ENCODE peak calls at places on chromosomes 1 and 21, in five cellular contexts. C, Z, Y, G and M are unnamed samples.
A peak's percentile ranks its signal among the peaks of the same experiment; 100 is the strongest.

GRCh38 chr1:181088079-181089016 is at the start of gene IER5:
- DNase-seq in C (peak; percentile 99), Z (peak; percentile 97), Y (peak; percentile 95), G (peak; percentile 97), M (peak; percentile 96)

GRCh38 chr21:34279285-34279684 is 84.5 kb upstream of the KCNE2 start:
- DNase-seq in C (no peak), Z (no peak), Y (no peak), G (no peak), M (no peak)

GRCh38 chr1:15406911-15407559 is 2.7 kb upstream of the EFHD2 start:
- DNase-seq in C (no peak), Z (no peak), Y (peak; percentile 86), G (peak; percentile 60), M (no peak)

GRCh38 chr1:46804027-46804889 is 5.4 kb downstream of the CYP4B1 start:
- DNase-seq in C (no peak), Z (no peak), Y (no peak), G (no peak), M (no peak)

GRCh38 chr1:160258177-160258798 is 4.1 kb downstream of the DCAF8 start:
- DNase-seq in C (no peak), Z (no peak), Y (no peak), G (no peak), M (no peak)

GRCh38 chr1:27322569-27323116 is 680 bp downstream of the TMEM222 start:
- DNase-seq in C (no peak), Z (no peak), Y (no peak), G (no peak), M (no peak)

GRCh38 chr1:63317007-63317813 is 5.2 kb upstream of the FOXD3 start:
- DNase-seq in C (peak; percentile 94), Z (peak; percentile 93), Y (peak; percentile 41), G (peak; percentile 36), M (peak; percentile 65)

GRCh38 chr1:230790026-230790425 is 42.8 kb downstream of the CAPN9 start:
- DNase-seq in C (no peak), Z (no peak), Y (no peak), G (no peak), M (no peak)

GRCh38 chr1:2962061-2962460 is 59.2 kb upstream of the ACTRT2 start:
- DNase-seq in C (no peak), Z (no peak), Y (no peak), G (no peak), M (no peak)

GRCh38 chr1:200022239-200022804 is 5.2 kb upstream of the NR5A2 start:
- DNase-seq in C (no peak), Z (no peak), Y (no peak), G (no peak), M (no peak)

GRCh38 chr1:170663441-170664282 is at the start of gene PRRX1:
- DNase-seq in C (no peak), Z (no peak), Y (peak; percentile 46), G (no peak), M (no peak)

GRCh38 chr1:6464514-6464836 is 1.5 kb downstream of the TNFRSF25 start:
- DNase-seq in C (no peak), Z (no peak), Y (no peak), G (no peak), M (no peak)

GRCh38 chr1:178819123-178819522 is 51.8 kb downstream of the ANGPTL1 start:
- DNase-seq in C (peak; percentile 64), Z (no peak), Y (peak; percentile 15), G (no peak), M (no peak)

GRCh38 chr1:205141236-205142104 is 19.7 kb upstream of the RBBP5 start:
- DNase-seq in C (peak; percentile 85), Z (peak; percentile 87), Y (peak; percentile 86), G (peak; percentile 82), M (peak; percentile 69)

GRCh38 chr21:41360072-41360821 is 1.6 kb upstream of the MX2 start:
- DNase-seq in C (peak; percentile 24), Z (no peak), Y (peak; percentile 26), G (no peak), M (no peak)

GRCh38 chr1:2150836-2151235 is 43.7 kb downstream of the FAAP20 start:
- DNase-seq in C (no peak), Z (no peak), Y (no peak), G (no peak), M (no peak)

GRCh38 chr1:171188388-171189266 is 3.5 kb downstream of the FMO2 start:
- DNase-seq in C (peak; percentile 75), Z (peak; percentile 63), Y (peak; percentile 65), G (peak; percentile 51), M (peak; percentile 9)

GRCh38 chr21:36388835-36389234 is 3.6 kb downstream of the CHAF1B start:
- DNase-seq in C (peak; percentile 80), Z (no peak), Y (peak; percentile 54), G (peak; percentile 46), M (no peak)

GRCh38 chr1:1554550-1554925 is 14.1 kb upstream of the TMEM240 start:
- DNase-seq in C (no peak), Z (no peak), Y (no peak), G (no peak), M (no peak)

GRCh38 chr1:50971748-50972305 is 1.8 kb downstream of the CDKN2C start:
- DNase-seq in C (no peak), Z (no peak), Y (no peak), G (no peak), M (no peak)

GRCh38 chr1:60970081-60970509 is 112.3 kb upstream of the NFIA start:
- DNase-seq in C (peak; percentile 41), Z (no peak), Y (peak; percentile 23), G (peak; percentile 26), M (no peak)

GRCh38 chr1:216566809-216567208 is 143.6 kb upstream of the USH2A start:
- DNase-seq in C (peak; percentile 27), Z (no peak), Y (peak; percentile 45), G (peak; percentile 33), M (no peak)

GRCh38 chr1:210440081-210440480 is 111.4 kb downstream of the HHAT start:
- DNase-seq in C (no peak), Z (no peak), Y (no peak), G (no peak), M (no peak)

GRCh38 chr1:173669491-173669941 is at the start of gene ANKRD45:
- DNase-seq in C (peak; percentile 93), Z (peak; percentile 92), Y (peak; percentile 4), G (peak; percentile 35), M (peak; percentile 76)

GRCh38 chr1:154186177-154186576 is 5.7 kb downstream of the TPM3 start:
- DNase-seq in C (peak; percentile 79), Z (peak; percentile 73), Y (peak; percentile 49), G (peak; percentile 37), M (no peak)

GRCh38 chr1:175887981-175888428 is 144.6 kb upstream of the TNR start:
- DNase-seq in C (peak; percentile 93), Z (peak; percentile 89), Y (peak; percentile 36), G (peak; percentile 69), M (peak; percentile 67)

GRCh38 chr1:222045816-222046215 is 303.9 kb upstream of the DUSP10 start:
- DNase-seq in C (no peak), Z (no peak), Y (no peak), G (no peak), M (no peak)

GRCh38 chr1:94629259-94630181 is 88.0 kb upstream of the F3 start:
- DNase-seq in C (no peak), Z (no peak), Y (no peak), G (no peak), M (no peak)

GRCh38 chr1:212218911-212219310 is 66.3 kb upstream of the PPP2R5A start:
- DNase-seq in C (peak; percentile 19), Z (no peak), Y (peak; percentile 89), G (peak; percentile 77), M (no peak)

GRCh38 chr1:27098447-27099153 is 56.3 kb downstream of the SLC9A1 start:
- DNase-seq in C (no peak), Z (no peak), Y (no peak), G (no peak), M (no peak)

GRCh38 chr1:244381887-244382565 is 69.7 kb downstream of the ADSS2 start:
- DNase-seq in C (no peak), Z (no peak), Y (peak; percentile 76), G (peak; percentile 83), M (no peak)

GRCh38 chr1:245673920-245674414 is 519.2 kb downstream of the KIF26B start:
- DNase-seq in C (no peak), Z (no peak), Y (peak; percentile 60), G (peak; percentile 52), M (no peak)

GRCh38 chr1:11912000-11912399 is 14.2 kb downstream of the KIAA2013 start:
- DNase-seq in C (no peak), Z (no peak), Y (no peak), G (no peak), M (no peak)
- H2BK15ac ChIP-seq in C (no peak overlapping the region), Z (no peak overlapping the region), Y (no peak overlapping the region), G (no peak overlapping the region), M (no peak overlapping the region)

GRCh38 chr1:236705771-236706565 is 19.7 kb downstream of the ACTN2 start:
- DNase-seq in C (no peak), Z (no peak), Y (no peak), G (peak; percentile 13), M (no peak)
- H3K4me3 ChIP-seq in C (no peak overlapping the region), Z (no peak overlapping the region), Y (no peak overlapping the region), G (no peak overlapping the region), M (no peak overlapping the region)

GRCh38 chr21:31387560-31388186 is 43.6 kb upstream of the TIAM1 start:
- DNase-seq in C (no peak), Z (no peak), Y (no peak), G (no peak), M (no peak)
- H2BK15ac ChIP-seq in C (no peak overlapping the region), Z (no peak overlapping the region), Y (no peak overlapping the region), G (no peak overlapping the region), M (no peak overlapping the region)

GRCh38 chr1:39105841-39106765 is 80.0 kb downstream of the NDUFS5 start:
- DNase-seq in C (peak; percentile 82), Z (peak; percentile 64), Y (no peak), G (peak; percentile 74), M (no peak)

GRCh38 chr1:39103321-39104157 is 77.4 kb downstream of the NDUFS5 start:
- DNase-seq in C (no peak), Z (no peak), Y (peak; percentile 87), G (peak; percentile 88), M (no peak)

GRCh38 chr1:39102537-39103320 is 76.6 kb downstream of the NDUFS5 start:
- DNase-seq in C (peak; percentile 90), Z (peak; percentile 49), Y (peak; percentile 83), G (peak; percentile 92), M (peak; percentile 63)

GRCh38 chr1:39105061-39105840 is 79.1 kb downstream of the NDUFS5 start:
- DNase-seq in C (peak; percentile 73), Z (peak; percentile 67), Y (peak; percentile 59), G (peak; percentile 63), M (no peak)

DNA sequence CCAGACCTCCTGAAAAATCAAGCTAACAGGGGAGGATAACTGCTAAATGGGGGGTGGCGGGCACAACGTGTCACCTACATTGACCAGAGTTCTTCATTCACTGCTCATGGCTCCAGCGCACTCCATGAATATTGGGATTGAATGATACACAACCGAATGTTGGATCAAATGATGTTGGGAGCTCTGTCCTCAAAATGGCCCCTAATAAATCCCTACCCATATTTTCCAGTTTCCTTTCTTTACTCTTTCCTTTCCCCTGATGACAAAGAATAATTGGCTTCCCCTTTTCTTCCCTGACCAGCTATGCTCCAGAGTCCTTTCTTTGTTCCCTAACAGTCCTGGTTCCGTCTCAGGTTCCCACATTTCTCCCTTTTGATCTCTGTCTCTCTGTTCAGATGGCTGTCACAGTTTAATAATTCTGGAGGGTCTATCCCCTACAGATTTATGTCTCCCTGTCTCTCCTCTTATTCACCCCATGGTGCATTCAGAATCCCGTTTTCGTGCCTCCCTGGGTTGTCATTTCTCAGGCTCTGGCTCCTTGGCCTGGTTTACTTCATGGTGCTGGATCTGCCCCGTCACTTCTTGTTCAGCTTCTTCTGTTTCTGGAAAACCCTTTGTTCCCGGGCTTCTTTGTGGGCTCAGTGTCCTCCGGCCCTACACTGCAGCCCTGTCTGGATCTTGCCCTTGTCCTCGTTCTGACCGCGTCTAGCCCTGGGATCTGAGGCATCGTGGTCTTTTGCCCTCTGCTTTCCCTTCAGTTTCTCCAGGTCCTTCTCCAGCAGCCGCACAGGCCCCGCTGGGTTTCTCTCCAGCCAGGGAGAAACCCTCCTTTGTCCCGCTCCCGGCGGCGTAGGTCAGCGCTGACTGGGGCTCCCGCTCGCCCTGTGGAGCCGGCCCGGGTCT is 78.3 kb downstream of the NDUFS5 start:
- DNase-seq in C (peak; percentile 74), Z (peak; percentile 66), Y (no peak), G (peak; percentile 69), M (no peak)
- H3K4me3 ChIP-seq in C (peak overlapping the region; percentile 22), Z (peak overlapping the region; percentile 93), Y (peak overlapping the region; percentile 95), G (peak overlapping the region; percentile 72), M (peak overlapping the region; percentile 94)